ENCODE peak calls at places on chromosome 21, in five cellular contexts. W, J, Z, F and E are unnamed samples.

GRCh38 chr21:45384656-45385548 is 20.1 kb upstream of the COL18A1 start:
- DNase-seq in F (peak; percentile 59), Z (no peak), W (no peak), J (no peak), E (no peak)

GRCh38 chr21:42652527-42653491 is 612 bp upstream of the PDE9A start:
- DNase-seq in Z (peak; percentile 59), W (no peak), F (peak; percentile 89), J (no peak), E (no peak)

GRCh38 chr21:32371913-32372314 is 20.9 kb downstream of the URB1 start:
- DNase-seq in W (no peak), J (no peak), F (no peak), Z (no peak), E (no peak)

GRCh38 chr21:37751268-37751975 is 164.8 kb downstream of the KCNJ6 start:
- DNase-seq in W (no peak), J (no peak), F (no peak), Z (no peak), E (no peak)

GRCh38 chr21:36207577-36208320 is 51.1 kb downstream of the DOP1B start:
- DNase-seq in J (no peak), W (no peak), F (no peak), Z (no peak), E (no peak)

GRCh38 chr21:14957836-14958235 is 107.0 kb downstream of the NRIP1 start:
- DNase-seq in J (no peak), W (no peak), F (no peak), Z (no peak), E (no peak)

GRCh38 chr21:44845418-44846200 is 27.7 kb upstream of the SUMO3 start:
- DNase-seq in F (peak; percentile 92), Z (no peak), J (no peak), W (peak; percentile 82), E (no peak)

GRCh38 chr21:41819236-41819855 is 52.5 kb upstream of the RIPK4 start:
- DNase-seq in W (no peak), J (no peak), Z (no peak), F (no peak), E (no peak)

GRCh38 chr21:38027901-38028300 is 111.6 kb upstream of the KCNJ6 start:
- DNase-seq in F (no peak), J (no peak), W (no peak), Z (no peak), E (no peak)

GRCh38 chr21:16013570-16013969 is 283.8 kb downstream of the USP25 start:
- DNase-seq in F (no peak), J (peak; percentile 85), Z (no peak), W (no peak), E (no peak)

GRCh38 chr21:32256873-32257620 is 21.8 kb downstream of the MIS18A start:
- DNase-seq in Z (peak; percentile 51), W (no peak), J (no peak), F (peak; percentile 92), E (no peak)

GRCh38 chr21:41170442-41170841 is 2.5 kb downstream of the BACE2 start:
- DNase-seq in F (no peak), Z (no peak), J (no peak), W (no peak), E (no peak)

GRCh38 chr21:31382060-31382459 is 38.0 kb upstream of the TIAM1 start:
- DNase-seq in J (no peak), F (no peak), W (no peak), Z (no peak), E (no peak)

GRCh38 chr21:44666401-44667320 is at the start of gene KRTAP12-2:
- DNase-seq in J (no peak), W (no peak), Z (no peak), F (no peak), E (no peak)

GRCh38 chr21:39319814-39320332 is 6.4 kb upstream of the BRWD1 start:
- DNase-seq in W (no peak), J (no peak), F (no peak), Z (no peak), E (no peak)

GRCh38 chr21:31075844-31076243 is 37.6 kb upstream of the KRTAP19-8 start:
- DNase-seq in J (no peak), W (no peak), Z (no peak), F (no peak), E (no peak)

GRCh38 chr21:30227633-30228404 is 11.9 kb upstream of the CLDN8 start:
- DNase-seq in W (no peak), J (no peak), Z (no peak), F (no peak), E (no peak)

GRCh38 chr21:16667395-16667794 is 845.4 kb upstream of the CXADR start:
- DNase-seq in Z (no peak), W (no peak), F (no peak), J (no peak), E (no peak)

GRCh38 chr21:32094792-32095191 is 184.1 kb downstream of the MIS18A start:
- DNase-seq in W (no peak), F (no peak), J (no peak), Z (no peak), E (no peak)

GRCh38 chr21:27359141-27359540 is 392.3 kb upstream of the ADAMTS5 start:
- DNase-seq in Z (no peak), W (no peak), J (no peak), F (no peak), E (no peak)

GRCh38 chr21:45073301-45074047 is 906 bp upstream of the ADARB1 start:
- DNase-seq in W (no peak), F (no peak), Z (no peak), J (no peak), E (no peak)

GRCh38 chr21:46215436-46216131 is 13.0 kb downstream of the LSS start:
- DNase-seq in F (peak; percentile 51), J (no peak), W (no peak), Z (no peak), E (no peak)

GRCh38 chr21:43467785-43468184 is 40.9 kb upstream of the SIK1 start:
- DNase-seq in W (no peak), F (peak; percentile 5), Z (no peak), J (no peak), E (no peak)

GRCh38 chr21:46158666-46159300 is 3.4 kb upstream of the FTCD start:
- DNase-seq in F (peak; percentile 63), W (no peak), Z (no peak), J (no peak), E (no peak)

GRCh38 chr21:26597981-26598380 is 24.9 kb upstream of the CYYR1 start:
- DNase-seq in Z (no peak), J (no peak), W (no peak), F (no peak), E (no peak)

GRCh38 chr21:32311621-32312020 is 13.0 kb downstream of the MRAP start:
- DNase-seq in F (no peak), W (no peak), Z (no peak), J (no peak), E (no peak)

GRCh38 chr21:36350282-36350910 is 30.4 kb downstream of the MORC3 start:
- DNase-seq in W (no peak), J (no peak), F (no peak), Z (no peak), E (no peak)

GRCh38 chr21:43364851-43365424 is 62.0 kb downstream of the SIK1 start:
- DNase-seq in W (no peak), F (no peak), J (peak; percentile 66), Z (no peak), E (no peak)

GRCh38 chr21:9839011-9839661 is 682.2 kb upstream of the TPTE start:
- DNase-seq in W (no peak), F (peak; percentile 88), Z (no peak), J (no peak), E (no peak)

GRCh38 chr21:28758042-28758882 is 234.4 kb downstream of the LTN1 start:
- DNase-seq in W (no peak), Z (no peak), J (no peak), F (no peak), E (no peak)